ENCODE peak calls at places on chromosomes 3 and 15, in ten cellular contexts. W is HFF-Myc; M is fibroblast of mammary gland; X is HepG2; K is H54; S is NB4; V is activated B cell treated with CpG ODN at 0.5 μM for 24 hours; O is stimulated activated CD4-positive, alpha-beta T cell treated with anti-CD3 and anti-CD28 coated beads, Interleukin-12 subunit alpha, Interleukin-12 subunit beta, amount 100 ng/mL, for 48 hours; C is lung; G is GM06990. U is an unnamed sample.

GRCh38 chr3:128075516-128076464 is 23.6 kb downstream of the SEC61A1 start:
- DNase-seq in K (no peak), M (peak), G (peak), V (peak), W (peak), O (peak), S (no peak), C (peak), X (no peak), U (no peak)

GRCh38 chr15:56989411-56989924 is 71.0 kb downstream of the TCF12 start:
- DNase-seq in X (peak), W (no peak), K (no peak), G (no peak), S (peak), C (no peak), O (no peak), V (no peak), M (no peak), U (no peak)

GRCh38 chr3:64354221-64354620 is 129.0 kb upstream of the PRICKLE2 start:
- DNase-seq in M (no peak), G (no peak), K (no peak), V (no peak), O (no peak), X (no peak), S (no peak), W (no peak), C (no peak), U (no peak)

GRCh38 chr3:115785782-115786181 is 162.5 kb downstream of the GAP43 start:
- DNase-seq in X (no peak), G (no peak), M (peak), C (no peak), K (no peak), S (no peak), V (no peak), W (no peak), O (no peak), U (peak)

GRCh38 chr15:70424937-70425411 is 327.3 kb upstream of the TLE3 start:
- DNase-seq in M (no peak), X (no peak), O (peak), V (no peak), C (no peak), G (no peak), K (no peak), W (no peak), S (peak), U (no peak)

GRCh38 chr3:45591547-45591912 is 3.0 kb upstream of the LIMD1 start:
- DNase-seq in K (no peak), C (no peak), S (no peak), V (no peak), X (no peak), G (no peak), M (no peak), O (no peak), W (no peak), U (no peak)

GRCh38 chr3:107981471-107982111 is 109.2 kb downstream of the CD47 start:
- DNase-seq in C (no peak), K (no peak), W (no peak), X (no peak), M (peak), G (no peak), V (no peak), O (no peak), S (no peak), U (peak)

GRCh38 chr15:41979493-41980266 is 7.3 kb upstream of the EHD4 start:
- DNase-seq in V (no peak), O (no peak), K (no peak), X (no peak), C (no peak), S (no peak), W (no peak), G (no peak), M (no peak), U (no peak)

GRCh38 chr3:88000853-88001252 is 58.0 kb downstream of the CGGBP1 start:
- DNase-seq in V (no peak), X (no peak), M (peak), K (no peak), W (no peak), G (no peak), C (no peak), S (peak), O (no peak), U (no peak)

GRCh38 chr3:143521803-143522202 is 326.5 kb downstream of the SLC9A9 start:
- DNase-seq in O (no peak), G (no peak), X (no peak), S (no peak), C (no peak), V (no peak), M (no peak), K (no peak), W (no peak), U (no peak)

GRCh38 chr3:74891312-74891711 is 276.9 kb upstream of the CNTN3 start:
- DNase-seq in W (no peak), G (no peak), M (no peak), C (no peak), K (no peak), V (no peak), S (no peak), X (no peak), O (no peak), U (no peak)

GRCh38 chr3:25532763-25533162 is 104.7 kb downstream of the RARB start:
- DNase-seq in S (peak), W (no peak), V (no peak), K (no peak), M (peak), O (peak), C (no peak), X (peak), G (no peak), U (peak)

GRCh38 chr3:195908439-195909293 is at the start of gene TNK2:
- DNase-seq in X (no peak), V (peak), G (peak), O (no peak), C (no peak), M (no peak), S (peak), W (no peak), K (peak), U (peak)

GRCh38 chr3:122795674-122795969 is 753 bp downstream of the SLC49A4 start:
- DNase-seq in W (no peak), C (no peak), K (no peak), O (no peak), S (no peak), M (no peak), G (no peak), V (no peak), X (peak), U (no peak)

GRCh38 chr3:123799544-123800351 is 84.4 kb downstream of the MYLK start:
- DNase-seq in W (peak), K (no peak), M (peak), O (no peak), G (no peak), C (no peak), X (peak), S (no peak), V (no peak), U (peak)

GRCh38 chr3:3227670-3228069 is 48.2 kb upstream of the CRBN start:
- DNase-seq in S (no peak), M (no peak), C (no peak), G (no peak), K (no peak), O (no peak), V (no peak), X (no peak), W (no peak), U (no peak)

GRCh38 chr15:75104804-75105557 is 81.6 kb downstream of the PPCDC start:
- DNase-seq in C (peak), S (peak), G (peak), K (peak), M (peak), O (peak), X (peak), V (no peak), W (peak), U (peak)

GRCh38 chr3:78868570-78868969 is 899.2 kb downstream of the ROBO1 start:
- DNase-seq in O (no peak), W (no peak), M (no peak), G (no peak), C (no peak), V (no peak), X (no peak), S (no peak), K (no peak), U (no peak)

GRCh38 chr15:27587810-27588209 is 511.3 kb downstream of the OCA2 start:
- DNase-seq in O (no peak), V (no peak), M (no peak), K (no peak), C (no peak), G (no peak), W (no peak), S (peak), X (no peak), U (peak)

GRCh38 chr3:194894538-194894937 is 208.9 kb downstream of the FAM43A start:
- DNase-seq in C (no peak), W (no peak), M (no peak), G (no peak), X (no peak), V (no peak), S (no peak), K (no peak), O (no peak), U (no peak)

GRCh38 chr15:59688383-59688887 is 685 bp downstream of the BNIP2 start:
- DNase-seq in W (peak), G (no peak), M (peak), O (peak), V (no peak), K (no peak), S (peak), X (peak), C (peak), U (no peak)

GRCh38 chr15:69855601-69856000 is 242.1 kb downstream of the TLE3 start:
- DNase-seq in S (peak), C (no peak), V (no peak), K (no peak), W (no peak), M (no peak), X (no peak), O (no peak), G (no peak), U (no peak)

GRCh38 chr3:184688251-184688851 is 23.5 kb downstream of the MAGEF1 start:
- DNase-seq in S (no peak), V (no peak), X (no peak), W (peak), M (peak), C (no peak), G (no peak), O (no peak), K (peak), U (peak)

GRCh38 chr3:78919021-78919755 is 848.6 kb downstream of the ROBO1 start:
- DNase-seq in X (peak), M (peak), S (no peak), W (peak), V (no peak), C (no peak), O (no peak), K (peak), G (no peak), U (peak)